ENCODE peak calls at places on chromosomes 2 and 18, in eight cellular contexts. Z, D, S, E, M, U, G and V are unnamed samples. For H3K36me3, the result is how much of the 10 kb centered on the place peaks cover.

GRCh38 chr2:164905307-164905706 is 50.0 kb downstream of the SLC38A11 start:
- DNase-seq in Z (no peak), D (no peak), S (no peak), E (no peak), M (no peak), U (no peak), G (no peak), V (no peak)

GRCh38 chr2:119697290-119698013 is 18.5 kb downstream of the TMEM177 start:
- DNase-seq in Z (peak), D (peak), S (no peak), E (no peak), M (no peak), U (no peak), G (no peak), V (no peak)

GRCh38 chr2:241890524-241891235 is 21.2 kb downstream of the RTP5 start:
- DNase-seq in Z (no peak), D (no peak), S (no peak), E (no peak), M (no peak), U (no peak), G (no peak), V (no peak)

GRCh38 chr2:33903701-33904100 is 304.6 kb upstream of the FAM98A start:
- DNase-seq in Z (no peak), D (no peak), S (no peak), E (no peak), M (no peak), U (no peak), G (no peak), V (no peak)

GRCh38 chr18:79662051-79662450 is 17.6 kb upstream of the CTDP1 start:
- DNase-seq in Z (no peak), D (no peak), S (no peak), E (no peak), M (no peak), U (no peak), G (no peak), V (no peak)

GRCh38 chr2:157260403-157261198 is 3.1 kb downstream of the GALNT5 start:
- DNase-seq in Z (no peak), D (no peak), S (no peak), E (no peak), M (no peak), U (no peak), G (no peak), V (no peak)

GRCh38 chr18:46273861-46274260 is 169.7 kb downstream of the HAUS1 start:
- DNase-seq in Z (no peak), D (no peak), S (no peak), E (no peak), M (no peak), U (no peak), G (no peak), V (no peak)

GRCh38 chr18:72941001-72941400 is 73.2 kb upstream of the NETO1 start:
- DNase-seq in Z (no peak), D (no peak), S (no peak), E (no peak), M (no peak), U (peak), G (no peak), V (no peak)

GRCh38 chr2:29290293-29291052 is 175.3 kb downstream of the CLIP4 start:
- DNase-seq in Z (no peak), D (no peak), S (no peak), E (no peak), M (no peak), U (no peak), G (no peak), V (no peak)

GRCh38 chr2:132953771-132954170 is 283.8 kb upstream of the LYPD1 start:
- DNase-seq in Z (no peak), D (peak), S (no peak), E (no peak), M (no peak), U (no peak), G (no peak), V (no peak)

GRCh38 chr2:44948565-44949328 is 7.2 kb downstream of the SIX3 start:
- DNase-seq in Z (no peak), D (no peak), S (no peak), E (no peak), M (no peak), U (no peak), G (no peak), V (no peak)

GRCh38 chr2:34936089-34936488 is 1337.0 kb upstream of the FAM98A start:
- DNase-seq in Z (no peak), D (no peak), S (no peak), E (no peak), M (no peak), U (no peak), G (no peak), V (no peak)

GRCh38 chr2:179571141-179571713 is 290.2 kb downstream of the ZNF385B start:
- DNase-seq in Z (no peak), D (no peak), S (no peak), E (no peak), M (no peak), U (no peak), G (no peak), V (no peak)

GRCh38 chr2:179572544-179572943 is 288.9 kb downstream of the ZNF385B start:
- DNase-seq in Z (no peak), D (no peak), S (no peak), E (no peak), M (no peak), U (no peak), G (no peak), V (no peak)

GRCh38 chr2:179571721-179572120 is 289.7 kb downstream of the ZNF385B start:
- DNase-seq in Z (no peak), D (no peak), S (no peak), E (no peak), M (no peak), U (no peak), G (no peak), V (no peak)

GRCh38 chr2:179578171-179578916 is 283.1 kb downstream of the ZNF385B start:
- DNase-seq in Z (no peak), D (no peak), S (no peak), E (no peak), M (no peak), U (no peak), G (no peak), V (no peak)

DNA sequence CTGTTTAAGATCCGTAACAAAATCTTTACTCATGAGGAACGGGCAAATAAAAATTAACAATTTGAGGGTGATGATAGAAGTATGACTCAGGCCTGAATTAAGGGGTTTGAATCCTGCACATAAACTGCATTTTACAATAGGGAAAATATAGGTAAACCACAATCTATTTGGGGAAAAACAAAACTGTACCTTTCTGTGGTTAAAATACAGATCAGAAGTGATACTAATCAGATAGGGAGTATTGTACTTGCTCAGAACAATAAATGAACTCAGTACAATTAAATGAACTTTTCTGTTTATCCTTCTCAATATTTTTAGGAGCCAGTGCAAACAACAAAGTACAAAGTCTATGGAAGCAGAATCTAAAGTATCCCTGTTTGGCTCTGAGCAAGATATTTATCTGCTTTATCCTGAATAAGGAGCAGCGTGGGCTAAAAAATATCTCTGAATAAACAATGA is 287.3 kb downstream of the ZNF385B start:
- DNase-seq in Z (no peak), D (peak), S (no peak), E (no peak), M (no peak), U (peak), G (no peak), V (no peak)
- H3K27ac ChIP-seq in Z (no peak), D (no peak), S (no peak), E (no peak), M (no peak), U (no peak), G (no peak), V (no peak)

GRCh38 chr2:96835830-96836229 is 8.0 kb downstream of the ANKRD23 start:
- DNase-seq in Z (no peak), D (no peak), S (no peak), E (no peak), M (no peak), U (no peak), G (no peak), V (no peak)
- H3K36me3 ChIP-seq in Z (under half), D (under half), S (under half), E (under half), M (under half), U (under half), G (half or more), V (under half)

GRCh38 chr18:49811151-49811938 is 2.0 kb downstream of the ACAA2 start:
- DNase-seq in Z (no peak), D (no peak), S (no peak), E (no peak), M (peak), U (no peak), G (no peak), V (no peak)
- H3K27ac ChIP-seq in Z (no peak), D (no peak), S (no peak), E (no peak), M (no peak), U (no peak), G (no peak), V (no peak)

GRCh38 chr2:70214958-70215357 is 24.1 kb upstream of the C2orf42 start:
- DNase-seq in Z (no peak), D (no peak), S (no peak), E (peak), M (peak), U (no peak), G (no peak), V (no peak)
- H3K36me3 ChIP-seq in Z (under half), D (under half), S (under half), E (under half), M (under half), U (under half), G (half or more), V (half or more)